ENCODE peak calls at places on chromosomes 1 and 21, in five cellular contexts. L, K, N, H and D are unnamed samples.

GRCh38 chr1:154145986-154146385 is 8.9 kb downstream of the NUP210L start:
- DNase-seq in K (no peak), N (no peak), H (no peak), L (no peak), D (no peak)

GRCh38 chr1:209743145-209743482 is 12.7 kb upstream of the TRAF3IP3 start:
- DNase-seq in L (no peak), N (no peak), K (no peak), H (no peak), D (no peak)

GRCh38 chr1:183105449-183105848 is 80.6 kb upstream of the LAMC2 start:
- DNase-seq in L (no peak), K (no peak), N (no peak), H (no peak), D (no peak)

GRCh38 chr1:213761845-213762407 is 225.8 kb upstream of the PROX1 start:
- DNase-seq in L (no peak), K (peak), N (no peak), H (no peak), D (peak)

GRCh38 chr1:98693385-98693784 is 31.9 kb downstream of the SNX7 start:
- DNase-seq in H (no peak), N (no peak), L (no peak), K (no peak), D (no peak)

GRCh38 chr1:84412316-84412942 is 14.1 kb downstream of the DNASE2B start:
- DNase-seq in H (no peak), N (no peak), K (no peak), L (no peak), D (no peak)

GRCh38 chr1:21534674-21535378 is 25.6 kb downstream of the ALPL start:
- DNase-seq in H (no peak), N (peak), K (peak), L (no peak), D (peak)

GRCh38 chr1:150626150-150626549 is 3.3 kb downstream of the ENSA start:
- DNase-seq in K (no peak), N (no peak), L (no peak), H (no peak), D (no peak)

GRCh38 chr1:229169399-229169798 is 101.5 kb upstream of the RAB4A start:
- DNase-seq in L (no peak), K (peak), H (no peak), N (no peak), D (no peak)

GRCh38 chr1:202579806-202580205 is 130.4 kb downstream of the SYT2 start:
- DNase-seq in N (no peak), L (no peak), H (no peak), K (no peak), D (no peak)

GRCh38 chr1:68049941-68050878 is at the start of gene DIRAS3:
- DNase-seq in H (no peak), K (no peak), N (peak), L (no peak), D (peak)

GRCh38 chr21:44461005-44461404 is 5.7 kb downstream of the LRRC3 start:
- DNase-seq in N (no peak), L (no peak), H (no peak), K (no peak), D (no peak)

GRCh38 chr1:227944066-227944930 is 3.4 kb downstream of the WNT9A start:
- DNase-seq in K (no peak), H (no peak), N (no peak), L (no peak), D (no peak)

GRCh38 chr1:22825790-22826189 is 115.2 kb downstream of the EPHB2 start:
- DNase-seq in K (no peak), L (no peak), H (no peak), N (no peak), D (no peak)

GRCh38 chr1:68291763-68292384 is 59.6 kb upstream of the WLS start:
- DNase-seq in K (no peak), N (no peak), H (no peak), L (no peak), D (peak)

GRCh38 chr21:41419921-41420862 is 5.8 kb upstream of the MX1 start:
- DNase-seq in H (peak), K (peak), N (peak), L (peak), D (peak)

GRCh38 chr1:182588460-182589396 is at the start of gene RNASEL:
- DNase-seq in L (peak), N (peak), H (no peak), K (no peak), D (peak)

GRCh38 chr1:228517655-228518054 is 30.5 kb downstream of the RNF187 start:
- DNase-seq in H (no peak), N (no peak), L (no peak), K (no peak), D (no peak)

GRCh38 chr1:16017461-16018303 is at the start of gene HSPB7:
- DNase-seq in H (no peak), L (no peak), K (no peak), N (no peak), D (no peak)

GRCh38 chr1:109530457-109531204 is 9.0 kb upstream of the GPR61 start:
- DNase-seq in L (no peak), K (no peak), N (no peak), H (no peak), D (no peak)

GRCh38 chr1:160579216-160579701 is at the start of gene CD84:
- DNase-seq in N (no peak), K (no peak), H (no peak), L (no peak), D (peak)

GRCh38 chr1:114468710-114469468 is 42.1 kb downstream of the TRIM33 start:
- DNase-seq in K (no peak), N (no peak), H (no peak), L (no peak), D (no peak)

GRCh38 chr1:113860891-113861290 is 10.6 kb downstream of the PTPN22 start:
- DNase-seq in L (no peak), H (no peak), N (no peak), K (no peak), D (no peak)

GRCh38 chr1:239952348-239953307 is 139.1 kb upstream of the FMN2 start:
- DNase-seq in K (peak), L (peak), H (no peak), N (peak), D (peak)

GRCh38 chr1:200369706-200370105 is 40.1 kb downstream of the ZNF281 start:
- DNase-seq in L (no peak), K (peak), H (no peak), N (no peak), D (no peak)

GRCh38 chr1:100658716-100659026 is 60.9 kb upstream of the VCAM1 start:
- DNase-seq in N (no peak), H (no peak), K (no peak), L (no peak), D (no peak)

GRCh38 chr1:168751195-168751650 is 22.2 kb upstream of the DPT start:
- DNase-seq in N (peak), K (peak), L (no peak), H (no peak), D (no peak)

GRCh38 chr1:244269169-244269568 is 182.5 kb downstream of the ADSS2 start:
- DNase-seq in N (no peak), K (no peak), H (no peak), L (no peak), D (no peak)

GRCh38 chr1:111145963-111146768 is 6.1 kb downstream of the CEPT1 start:
- DNase-seq in H (no peak), L (no peak), N (no peak), K (no peak), D (no peak)

GRCh38 chr1:40305451-40305850 is 11.6 kb downstream of the COL9A2 start:
- DNase-seq in K (no peak), L (no peak), N (no peak), H (no peak), D (peak)

GRCh38 chr1:205750683-205751651 is 985 bp upstream of the NUCKS1 start:
- DNase-seq in H (no peak), K (no peak), N (peak), L (no peak), D (peak)

GRCh38 chr21:42474043-42474831 is 21.8 kb downstream of the RSPH1 start:
- DNase-seq in K (peak), H (no peak), L (no peak), N (peak), D (no peak)

GRCh38 chr1:153431928-153432327 is 15.6 kb downstream of the S100A7A start:
- DNase-seq in H (no peak), L (peak), K (no peak), N (no peak), D (no peak)

DNA sequence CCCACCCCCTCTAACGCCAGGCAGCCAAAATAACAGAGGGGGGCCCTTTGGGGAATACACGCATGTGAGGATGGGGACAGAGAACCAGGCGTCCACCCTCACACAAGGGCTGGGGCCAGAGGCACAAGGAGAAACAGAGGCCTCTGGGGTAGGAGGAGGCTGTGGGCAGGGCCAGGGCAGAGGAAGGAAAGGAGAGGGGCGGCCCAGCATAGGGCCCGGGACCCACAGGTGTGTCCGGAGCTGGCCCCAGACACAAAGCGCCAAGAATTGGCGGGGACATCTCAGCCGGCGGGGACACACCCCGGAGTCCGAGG is 6.7 kb downstream of the PLEKHG5 start:
- DNase-seq in H (no peak), N (no peak), K (no peak), L (no peak), D (no peak)
- TF ChIP-seq POLR2A in H (no peak), N (no peak), K (no peak), L (no peak), D (no peak)

DNA sequence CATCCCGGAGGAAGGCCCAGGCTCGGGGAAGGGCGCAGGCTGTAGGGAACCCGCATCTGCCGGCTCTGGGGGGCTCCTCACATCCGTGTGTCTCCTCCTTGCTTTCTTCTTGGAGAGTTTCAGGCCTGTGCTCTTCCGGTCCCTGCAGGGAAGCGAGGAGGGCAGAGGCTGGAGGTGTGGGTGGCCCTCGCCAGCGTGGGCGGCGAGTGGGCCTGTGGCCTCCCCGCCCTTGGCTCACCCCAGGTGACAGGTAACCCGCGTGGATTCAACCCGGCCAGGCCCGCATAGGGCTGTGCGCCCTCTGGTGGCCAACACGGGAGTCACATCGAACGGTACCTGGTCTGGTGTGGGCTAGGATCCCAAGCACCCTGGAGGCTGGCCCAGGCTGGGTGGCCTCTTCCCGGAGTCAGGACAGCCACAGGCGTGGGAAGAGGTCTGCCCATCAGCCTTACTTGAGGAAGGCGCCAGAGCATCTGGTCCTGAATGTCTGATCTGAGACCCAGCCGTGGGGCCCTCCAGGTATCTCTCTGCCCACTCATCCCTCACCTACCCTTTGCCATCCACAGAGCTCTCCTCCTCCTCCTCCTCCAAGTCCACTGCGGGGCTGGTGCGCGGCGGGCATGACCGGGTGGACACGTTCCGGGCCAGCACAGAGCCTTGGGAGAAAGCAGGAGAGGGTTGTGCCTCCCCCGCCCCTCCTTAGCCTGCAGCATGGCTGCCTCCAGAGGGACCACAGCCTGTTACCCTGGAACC is 9.6 kb upstream of the TNFRSF25 start:
- DNase-seq in H (no peak), K (no peak), L (peak), N (no peak), D (peak)
- TF ChIP-seq CTCF in H (peak), K (peak), L (peak), N (peak), D (peak)

DNA sequence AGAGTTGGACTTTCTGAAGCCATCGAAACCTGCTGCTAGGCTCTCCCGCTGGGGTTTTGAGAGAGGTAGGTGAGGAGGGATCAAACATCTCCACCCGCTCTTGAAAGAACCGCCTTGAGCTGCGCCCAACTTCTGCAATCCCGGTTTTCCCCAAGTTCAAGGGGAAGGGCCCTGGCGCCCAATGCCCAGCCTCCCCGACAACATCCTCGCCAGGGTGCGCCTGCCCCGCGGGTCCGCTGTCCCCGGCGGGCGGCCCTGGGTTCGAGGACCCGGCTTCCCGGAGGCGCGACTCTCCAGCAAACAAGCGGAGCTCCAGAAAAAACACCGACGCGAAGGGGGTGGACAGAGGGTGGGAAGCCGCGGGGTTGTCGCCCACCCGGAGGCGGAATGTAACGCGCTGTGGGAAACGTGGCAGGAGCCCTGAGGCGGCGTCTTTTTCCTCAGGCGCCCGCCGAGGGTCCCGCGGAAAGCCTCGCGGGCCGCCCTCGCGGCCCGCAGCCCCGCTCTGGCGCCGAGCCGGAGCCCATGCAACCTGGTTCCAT is 607 bp downstream of the BTG3 start:
- DNase-seq in L (peak), N (peak), H (no peak), K (no peak), D (peak)
- TF ChIP-seq MAX in L (no peak), N (no peak), H (no peak), K (no peak), D (no peak)

GRCh38 chr1:44808938-44809917 is 905 bp downstream of the BTBD19 start:
- DNase-seq in L (no peak), N (peak), K (peak), H (peak), D (peak)
- TF ChIP-seq POLR2A in L (no peak), N (no peak), K (peak), H (peak), D (no peak)

GRCh38 chr21:37028579-37028978 is 22.1 kb downstream of the RIPPLY3 start:
- DNase-seq in H (no peak), K (no peak), L (no peak), N (peak), D (no peak)
- TF ChIP-seq CTCF in H (no peak), K (no peak), L (no peak), N (no peak), D (no peak)

GRCh38 chr1:86541859-86542258 is 5.0 kb upstream of the CLCA4 start:
- DNase-seq in L (no peak), N (no peak), H (no peak), K (no peak), D (no peak)
- TF ChIP-seq MAX in L (no peak), N (no peak), H (no peak), K (no peak), D (no peak)

GRCh38 chr1:147852706-147853225 is 49.8 kb upstream of the GJA8 start:
- DNase-seq in N (no peak), H (no peak), K (no peak), L (no peak), D (no peak)
- TF ChIP-seq POLR2A in N (no peak), H (no peak), K (no peak), L (no peak), D (no peak)

DNA sequence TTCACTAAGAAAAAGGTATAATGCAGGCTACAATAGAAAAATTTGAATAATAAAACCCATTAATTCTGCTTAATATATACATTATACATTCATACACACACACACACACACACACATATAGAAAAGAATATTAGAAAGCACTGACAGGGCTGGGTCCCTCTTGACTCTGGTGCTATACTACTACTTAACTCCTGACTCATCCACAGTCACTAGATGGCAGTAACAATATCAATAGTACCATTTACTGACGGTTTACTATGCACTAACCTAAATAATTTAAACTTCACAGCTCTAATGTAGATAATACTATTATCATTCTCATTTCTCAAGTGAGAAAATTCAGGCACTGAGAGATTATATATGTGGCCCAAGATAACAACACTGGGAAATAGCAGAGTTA is 87.5 kb downstream of the COP1 start:
- DNase-seq in N (peak), K (peak), H (no peak), L (no peak), D (peak)
- TF ChIP-seq CTCF in N (peak), K (peak), H (peak), L (no peak), D (no peak)